ENCODE peak calls at places on chromosomes 7 and 10, in ten cellular contexts. P, H, O, D, R, Y, B, L, F and X are unnamed samples.

GRCh38 chr10:5977471-5978370 is at the start of gene IL15RA:
- DNase-seq in H (peak), Y (peak), R (peak), F (peak), D (peak), P (no peak), L (peak), B (no peak), O (peak), X (peak)

GRCh38 chr10:78779339-78779955 is 289.3 kb upstream of the ZMIZ1 start:
- DNase-seq in D (no peak), L (peak), F (peak), Y (no peak), B (no peak), R (peak), H (no peak), P (no peak), O (no peak), X (no peak)

GRCh38 chr7:16200591-16200990 is 220.7 kb downstream of the CRPPA start:
- DNase-seq in Y (no peak), R (no peak), O (no peak), L (no peak), P (no peak), D (no peak), H (no peak), B (no peak), F (no peak), X (no peak)

GRCh38 chr10:102674566-102674965 is 30.3 kb downstream of the TRIM8 start:
- DNase-seq in P (no peak), Y (no peak), O (no peak), R (no peak), B (no peak), L (no peak), H (no peak), D (no peak), F (no peak), X (no peak)

GRCh38 chr10:104928733-104929132 is 287.6 kb downstream of the SORCS3 start:
- DNase-seq in O (no peak), F (no peak), H (no peak), L (no peak), D (no peak), B (no peak), P (no peak), Y (no peak), R (no peak), X (no peak)

GRCh38 chr7:45052011-45052410 is 36.8 kb downstream of the NACAD start:
- DNase-seq in B (no peak), H (no peak), D (no peak), L (no peak), O (no peak), F (no peak), R (peak), P (no peak), Y (no peak), X (no peak)

GRCh38 chr7:124440081-124440480 is 325.5 kb downstream of the GPR37 start:
- DNase-seq in H (peak), F (no peak), O (no peak), L (no peak), B (no peak), R (no peak), P (no peak), Y (no peak), D (no peak), X (no peak)

GRCh38 chr7:1144269-1144771 is 15.7 kb downstream of the ZFAND2A start:
- DNase-seq in O (no peak), D (no peak), P (no peak), H (peak), L (peak), F (no peak), R (no peak), B (no peak), Y (peak), X (no peak)

GRCh38 chr7:84336303-84336702 is 141.7 kb upstream of the SEMA3A start:
- DNase-seq in B (no peak), P (no peak), Y (no peak), D (no peak), L (peak), F (no peak), O (no peak), R (no peak), H (peak), X (no peak)

GRCh38 chr10:28327494-28327886 is 24.6 kb upstream of the MPP7 start:
- DNase-seq in B (no peak), Y (no peak), D (no peak), R (no peak), F (no peak), P (no peak), O (no peak), L (no peak), H (peak), X (no peak)

GRCh38 chr7:2353113-2353512 is 1.5 kb upstream of the EIF3B start:
- DNase-seq in H (no peak), B (no peak), L (no peak), O (no peak), F (no peak), R (no peak), P (no peak), Y (no peak), D (no peak), X (no peak)

GRCh38 chr7:42097756-42098155 is 139.3 kb downstream of the GLI3 start:
- DNase-seq in R (no peak), O (no peak), B (peak), Y (no peak), H (peak), F (peak), P (no peak), D (no peak), L (peak), X (no peak)

GRCh38 chr7:141072548-141073172 is 1.2 kb upstream of the TMEM178B start:
- DNase-seq in F (peak), P (peak), O (no peak), Y (no peak), L (peak), D (no peak), R (peak), H (peak), B (no peak), X (no peak)

GRCh38 chr10:60148266-60148840 is 241.3 kb downstream of the ANK3 start:
- DNase-seq in F (no peak), H (peak), B (peak), Y (no peak), R (no peak), D (no peak), O (no peak), P (no peak), L (peak), X (no peak)

GRCh38 chr10:117186832-117187615 is 10.3 kb upstream of the KCNK18 start:
- DNase-seq in P (no peak), O (no peak), L (peak), B (peak), Y (no peak), H (no peak), F (no peak), D (no peak), R (no peak), X (no peak)

GRCh38 chr7:111931016-111931517 is 275.1 kb downstream of the DOCK4 start:
- DNase-seq in Y (no peak), L (peak), O (no peak), F (no peak), D (no peak), B (peak), P (no peak), H (peak), R (no peak), X (no peak)

GRCh38 chr7:74311305-74311744 is 22.1 kb downstream of the CLIP2 start:
- DNase-seq in O (no peak), H (peak), R (no peak), Y (no peak), L (no peak), P (no peak), F (no peak), B (no peak), D (no peak), X (no peak)

GRCh38 chr10:15620304-15620703 is 99.4 kb downstream of the ITGA8 start:
- DNase-seq in O (no peak), H (no peak), B (no peak), R (no peak), L (no peak), D (no peak), P (no peak), Y (no peak), F (no peak), X (no peak)

GRCh38 chr7:116393654-116394053 is 105.9 kb upstream of the CAV2 start:
- DNase-seq in L (peak), H (peak), R (no peak), B (no peak), O (no peak), Y (no peak), F (no peak), P (no peak), D (no peak), X (no peak)

GRCh38 chr10:117896517-117896916 is 150.2 kb downstream of the RAB11FIP2 start:
- DNase-seq in H (no peak), F (peak), R (no peak), P (no peak), Y (no peak), O (no peak), D (no peak), L (no peak), B (no peak), X (no peak)

GRCh38 chr10:53650794-53651193 is 878.2 kb upstream of the MBL2 start:
- DNase-seq in D (no peak), R (no peak), H (no peak), L (no peak), P (no peak), Y (no peak), B (no peak), O (no peak), F (no peak), X (no peak)

GRCh38 chr7:147584771-147585193 is 1005.8 kb upstream of the C7orf33 start:
- DNase-seq in R (no peak), D (no peak), F (no peak), Y (no peak), P (no peak), O (no peak), B (no peak), H (no peak), L (no peak), X (no peak)

GRCh38 chr7:16712916-16713315 is 40.6 kb upstream of the TSPAN13 start:
- DNase-seq in L (peak), F (no peak), Y (no peak), D (no peak), B (no peak), O (no peak), R (no peak), H (no peak), P (no peak), X (no peak)

GRCh38 chr10:21173964-21174669 is 277.0 kb upstream of the NEBL start:
- DNase-seq in L (peak), R (peak), Y (no peak), H (no peak), D (no peak), B (no peak), F (peak), O (peak), P (no peak), X (no peak)

GRCh38 chr7:143043391-143043790 is 8.8 kb upstream of the OR6V1 start:
- DNase-seq in P (no peak), F (no peak), L (peak), O (no peak), H (no peak), B (no peak), R (no peak), D (no peak), Y (no peak), X (no peak)

GRCh38 chr10:48382982-48383381 is 76.5 kb downstream of the MAPK8 start:
- DNase-seq in O (no peak), H (no peak), F (no peak), B (no peak), P (no peak), R (no peak), D (no peak), L (no peak), Y (no peak), X (no peak)

GRCh38 chr7:81676813-81677212 is 93.0 kb downstream of the HGF start:
- DNase-seq in L (peak), P (no peak), D (no peak), Y (no peak), R (no peak), F (no peak), H (peak), B (no peak), O (no peak), X (no peak)

GRCh38 chr7:64880322-64881297 is 22.5 kb upstream of the ZNF273 start:
- DNase-seq in P (no peak), L (peak), D (no peak), Y (no peak), R (no peak), O (no peak), H (no peak), B (no peak), F (no peak), X (no peak)

GRCh38 chr7:26413007-26413691 is 121.5 kb downstream of the SNX10 start:
- DNase-seq in O (no peak), B (no peak), D (no peak), Y (no peak), P (no peak), F (no peak), R (no peak), H (no peak), L (no peak), X (no peak)

GRCh38 chr7:127252736-127253288 is at the start of gene GRM8:
- DNase-seq in F (peak), H (peak), D (no peak), P (no peak), O (no peak), B (no peak), R (peak), L (peak), Y (no peak), X (no peak)

GRCh38 chr10:13759167-13759566 is 172.4 kb downstream of the PRPF18 start:
- DNase-seq in R (no peak), P (no peak), Y (no peak), D (no peak), O (no peak), L (no peak), H (no peak), F (no peak), B (no peak), X (no peak)

GRCh38 chr7:41193738-41194287 is 509.1 kb downstream of the INHBA start:
- DNase-seq in D (no peak), R (no peak), F (no peak), B (no peak), L (no peak), Y (no peak), H (no peak), P (no peak), O (no peak), X (no peak)